ENCODE peak calls at places on chromosome 10, in six cellular contexts. V is IMR-90; Z is SJCRH30; T is mammary epithelial cell; A is CD4-positive, alpha-beta memory T cell; P is gastrocnemius medialis. H is an unnamed sample. For H3K4me1, the result is how much of the 10 kb centered on the place peaks cover.

GRCh38 chr10:101330236-101331225 is 23.4 kb upstream of the BTRC start:
- DNase-seq in V (peak), Z (peak), T (peak), A (no peak), P (no peak), H (no peak)

GRCh38 chr10:24784061-24784460 is 60.4 kb upstream of the ARHGAP21 start:
- DNase-seq in V (no peak), Z (no peak), T (peak), A (no peak), P (no peak), H (no peak)

GRCh38 chr10:74034301-74034700 is 36.4 kb downstream of the VCL start:
- DNase-seq in V (no peak), Z (no peak), T (no peak), A (no peak), P (no peak), H (no peak)

GRCh38 chr10:5599613-5600520 is 66.5 kb downstream of the ASB13 start:
- DNase-seq in V (no peak), Z (no peak), T (no peak), A (no peak), P (no peak), H (no peak)

GRCh38 chr10:12489357-12489756 is 140.0 kb downstream of the CAMK1D start:
- DNase-seq in V (no peak), Z (no peak), T (no peak), A (no peak), P (no peak), H (no peak)

GRCh38 chr10:34168429-34168828 is 646.7 kb downstream of the PARD3 start:
- DNase-seq in V (no peak), Z (peak), T (peak), A (no peak), P (no peak), H (no peak)

GRCh38 chr10:124545756-124546369 is 84.2 kb downstream of the LHPP start:
- DNase-seq in V (no peak), Z (no peak), T (no peak), A (no peak), P (no peak), H (no peak)

GRCh38 chr10:7787150-7787856 is 490 bp downstream of the KIN start:
- DNase-seq in V (peak), Z (no peak), T (peak), A (no peak), P (no peak), H (no peak)

GRCh38 chr10:58918887-58919286 is 257.6 kb upstream of the PHYHIPL start:
- DNase-seq in V (no peak), Z (no peak), T (no peak), A (no peak), P (no peak), H (no peak)

GRCh38 chr10:130921461-130921860 is 390.1 kb downstream of the TCERG1L start:
- DNase-seq in V (no peak), Z (no peak), T (no peak), A (no peak), P (no peak), H (no peak)

GRCh38 chr10:22265839-22266537 is 48.2 kb upstream of the EBLN1 start:
- DNase-seq in V (no peak), Z (no peak), T (no peak), A (no peak), P (no peak), H (no peak)

GRCh38 chr10:117603081-117603480 is 60.5 kb downstream of the EMX2 start:
- DNase-seq in V (no peak), Z (no peak), T (no peak), A (no peak), P (no peak), H (no peak)

GRCh38 chr10:125093199-125093841 is 67.0 kb downstream of the CTBP2 start:
- DNase-seq in V (peak), Z (peak), T (no peak), A (no peak), P (peak), H (peak)

GRCh38 chr10:128324468-128324867 is 198.2 kb upstream of the MKI67 start:
- DNase-seq in V (no peak), Z (no peak), T (no peak), A (no peak), P (no peak), H (no peak)

GRCh38 chr10:122657734-122658133 is 41.9 kb downstream of the C10orf120 start:
- DNase-seq in V (no peak), Z (no peak), T (no peak), A (no peak), P (no peak), H (no peak)

GRCh38 chr10:1375805-1376170 is 319.6 kb downstream of the WDR37 start:
- DNase-seq in V (no peak), Z (no peak), T (no peak), A (no peak), P (no peak), H (no peak)

GRCh38 chr10:44293306-44293778 is 91.6 kb downstream of the CXCL12 start:
- DNase-seq in V (no peak), Z (no peak), T (no peak), A (no peak), P (no peak), H (no peak)

GRCh38 chr10:71638087-71638576 is 81.4 kb downstream of the C10orf105 start:
- DNase-seq in V (no peak), Z (no peak), T (no peak), A (no peak), P (no peak), H (no peak)

GRCh38 chr10:92505044-92505443 is 68.8 kb downstream of the IDE start:
- DNase-seq in V (no peak), Z (no peak), T (no peak), A (no peak), P (no peak), H (no peak)

GRCh38 chr10:114356786-114357588 is 47.3 kb downstream of the AFAP1L2 start:
- DNase-seq in V (peak), Z (peak), T (peak), A (no peak), P (no peak), H (no peak)

GRCh38 chr10:32942081-32942480 is 15.9 kb downstream of the ITGB1 start:
- DNase-seq in V (no peak), Z (no peak), T (no peak), A (no peak), P (no peak), H (no peak)
- H3K4me1 ChIP-seq in V (under half), Z (under half), T (half or more), A (half or more), P (half or more), H (half or more)

GRCh38 chr10:110859947-110860376 is 11.8 kb upstream of the PDCD4 start:
- DNase-seq in V (peak), Z (peak), T (no peak), A (no peak), P (peak), H (no peak)

GRCh38 chr10:110860576-110861241 is 11.0 kb upstream of the PDCD4 start:
- DNase-seq in V (no peak), Z (peak), T (no peak), A (peak), P (no peak), H (no peak)

GRCh38 chr10:110859206-110859946 is 12.4 kb upstream of the PDCD4 start:
- DNase-seq in V (no peak), Z (no peak), T (no peak), A (no peak), P (no peak), H (no peak)

GRCh38 chr10:110857265-110858158 is 14.2 kb upstream of the PDCD4 start:
- DNase-seq in V (peak), Z (peak), T (no peak), A (no peak), P (no peak), H (no peak)

DNA sequence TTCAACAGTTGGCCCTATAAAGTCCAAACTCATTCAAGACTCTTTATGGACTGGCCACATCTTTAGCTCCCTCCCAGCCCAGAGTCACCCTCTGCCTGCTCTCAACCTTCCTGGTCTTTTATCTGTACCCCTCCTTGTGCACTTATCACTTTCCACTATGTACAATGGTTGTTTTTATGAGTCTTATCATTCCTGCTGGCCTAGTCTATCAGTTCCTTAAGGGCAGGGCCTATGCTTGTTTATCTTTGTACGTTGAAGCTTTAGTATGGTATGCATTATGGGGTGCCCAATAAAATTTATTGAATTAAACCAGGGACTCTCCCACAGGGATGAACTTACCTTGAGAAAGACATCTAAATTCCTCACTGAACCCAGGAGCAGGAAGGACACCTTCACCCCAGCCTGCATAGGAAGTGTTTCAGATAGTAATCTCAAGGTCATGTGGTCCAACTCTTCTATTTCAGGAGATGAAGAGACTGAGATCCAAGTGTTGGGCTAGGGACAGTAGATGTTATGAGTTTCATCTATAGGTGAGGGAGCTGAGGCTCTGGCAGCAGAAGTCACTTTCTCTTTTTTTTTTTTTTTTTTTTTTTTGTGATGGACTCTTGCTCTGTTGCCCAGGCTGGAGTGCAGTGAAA is 13.3 kb upstream of the PDCD4 start:
- DNase-seq in V (no peak), Z (no peak), T (no peak), A (no peak), P (no peak), H (no peak)
- H3K4me1 ChIP-seq in V (under half), Z (under half), T (under half), A (half or more), P (under half), H (under half)

GRCh38 chr10:102670065-102670400 is 25.8 kb downstream of the TRIM8 start:
- DNase-seq in V (no peak), Z (no peak), T (no peak), A (no peak), P (no peak), H (no peak)
- H3K4me1 ChIP-seq in V (under half), Z (under half), T (under half), A (half or more), P (under half), H (under half)

GRCh38 chr10:103543617-103544525 is 50.4 kb downstream of the NEURL1 start:
- DNase-seq in V (no peak), Z (no peak), T (no peak), A (no peak), P (no peak), H (no peak)

GRCh38 chr10:103545366-103545765 is 51.9 kb downstream of the NEURL1 start:
- DNase-seq in V (no peak), Z (no peak), T (no peak), A (no peak), P (peak), H (no peak)

GRCh38 chr10:103546401-103546800 is 52.9 kb downstream of the NEURL1 start:
- DNase-seq in V (no peak), Z (no peak), T (no peak), A (no peak), P (peak), H (no peak)

GRCh38 chr10:103545771-103546281 is 52.3 kb downstream of the NEURL1 start:
- DNase-seq in V (no peak), Z (no peak), T (no peak), A (no peak), P (peak), H (no peak)

DNA sequence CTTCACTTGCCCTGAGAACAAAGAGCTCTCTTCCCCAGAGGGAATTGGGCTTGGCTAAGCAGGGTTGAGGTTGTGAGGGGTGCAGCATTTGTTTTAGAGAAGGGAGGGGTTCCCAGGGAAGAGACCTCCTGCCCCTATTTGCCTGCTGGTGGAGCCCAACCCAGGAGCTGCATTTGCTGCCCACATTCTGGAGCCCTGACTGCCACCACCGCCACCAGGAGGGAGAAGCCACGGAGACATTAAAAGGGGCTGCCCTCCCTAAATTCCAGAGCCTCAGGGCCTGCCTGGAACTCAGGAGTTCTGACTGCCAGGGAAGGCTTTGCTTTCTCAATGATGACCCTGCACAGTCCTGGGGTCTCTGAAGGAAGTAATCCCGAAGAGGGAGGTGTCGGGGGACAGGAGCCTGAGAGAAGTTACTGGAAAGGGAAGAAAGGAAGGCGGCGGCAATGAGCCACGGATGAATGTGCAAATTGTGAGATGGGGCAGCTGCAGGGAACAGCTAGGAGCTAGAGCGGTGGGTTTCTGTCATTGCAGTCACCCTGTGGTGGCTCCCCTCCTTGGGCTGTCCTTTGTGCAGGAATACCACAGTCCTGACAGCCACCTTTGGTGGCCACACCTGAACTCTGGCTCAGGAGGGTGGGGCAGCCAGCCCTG is 51.3 kb downstream of the NEURL1 start:
- DNase-seq in V (no peak), Z (no peak), T (no peak), A (no peak), P (no peak), H (no peak)
- H3K4me1 ChIP-seq in V (under half), Z (under half), T (under half), A (under half), P (under half), H (under half)

DNA sequence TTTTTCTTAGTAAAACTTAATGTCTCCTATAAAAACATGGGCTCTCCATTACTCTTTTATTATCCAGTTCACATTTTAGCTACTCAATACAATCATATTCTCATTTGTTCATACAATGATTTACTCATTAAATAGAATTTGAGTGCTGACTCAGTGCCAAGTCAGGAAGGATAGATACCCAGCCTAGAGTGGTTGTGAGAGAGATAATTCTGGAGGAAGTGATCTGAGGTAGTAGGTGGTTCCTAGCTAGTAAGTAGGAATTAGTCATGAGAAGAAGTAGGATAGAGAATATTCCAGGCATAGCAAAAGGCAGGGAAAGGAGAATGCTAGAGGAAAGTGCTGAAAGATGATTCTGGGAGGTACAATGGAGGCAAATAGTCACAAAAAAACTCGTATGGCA is 133.5 kb upstream of the MBL2 start:
- DNase-seq in V (no peak), Z (no peak), T (peak), A (no peak), P (no peak), H (no peak)
- H3K4me1 ChIP-seq in V (under half), Z (under half), T (under half), A (under half), P (under half), H (under half)

DNA sequence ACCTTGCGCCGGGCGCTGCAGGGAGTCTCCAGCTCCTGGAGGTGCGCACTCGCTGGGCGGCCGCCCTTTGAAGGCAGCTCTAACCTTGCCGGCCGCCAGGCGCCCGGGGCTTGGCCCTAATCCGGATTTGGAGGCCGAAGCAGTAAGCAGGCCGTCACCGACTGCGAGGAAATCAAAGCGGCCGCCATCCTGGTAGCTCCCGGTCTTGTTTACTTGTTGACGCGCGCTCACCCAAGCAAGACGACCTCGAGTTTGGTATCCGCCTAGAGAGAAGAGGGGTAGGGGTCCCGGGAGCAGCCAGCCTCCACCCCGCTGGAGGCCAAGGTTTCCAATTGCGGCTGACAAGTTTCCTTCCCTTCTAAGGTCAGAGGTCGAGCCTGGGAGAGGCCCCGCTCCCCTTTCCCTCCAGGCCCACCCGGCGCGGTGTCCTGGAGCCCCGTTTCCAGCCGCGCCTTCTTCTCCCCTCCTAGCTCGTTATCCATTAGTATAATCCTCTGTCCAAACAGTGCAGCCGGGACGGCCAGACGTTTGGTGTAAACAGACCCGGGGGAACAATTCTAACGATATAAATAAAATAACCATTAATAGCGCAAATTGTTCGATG is 11.2 kb upstream of the NKX2-3 start:
- DNase-seq in V (no peak), Z (no peak), T (no peak), A (no peak), P (no peak), H (no peak)
- H3K4me1 ChIP-seq in V (under half), Z (under half), T (under half), A (under half), P (under half), H (under half)

H was measured in heart right ventricle.